ENCODE peak calls at places on chromosomes 11 and 22, in five cellular contexts. P is trophoblast cell, L is H9, N is H1, I is mesenchymal stem cell. Y is an unnamed sample.

GRCh38 chr11:86370171-86370570 is 4.5 kb upstream of the CCDC81 start:
- DNase-seq in I (no peak), L (no peak), P (no peak), N (no peak), Y (no peak)

GRCh38 chr11:35483131-35483800 is 42.1 kb downstream of the PAMR1 start:
- DNase-seq in L (no peak), I (no peak), N (no peak), P (no peak), Y (no peak)

GRCh38 chr22:50530857-50531545 is 1.2 kb upstream of the TYMP start:
- DNase-seq in I (peak), L (peak), N (peak), P (peak), Y (no peak)

GRCh38 chr22:44049369-44050231 is 25.5 kb downstream of the PARVB start:
- DNase-seq in N (no peak), P (no peak), I (no peak), L (no peak), Y (no peak)

GRCh38 chr22:40041738-40042137 is 47.0 kb downstream of the FAM83F start:
- DNase-seq in L (no peak), N (no peak), I (no peak), P (no peak), Y (no peak)

GRCh38 chr11:32137263-32137662 is 46.4 kb downstream of the RCN1 start:
- DNase-seq in I (peak), L (no peak), P (peak), N (no peak), Y (no peak)

GRCh38 chr11:119093666-119093950 is 8.0 kb downstream of the DPAGT1 start:
- DNase-seq in N (no peak), I (no peak), L (no peak), P (no peak), Y (no peak)

GRCh38 chr11:135033545-135033944 is 621.5 kb upstream of the B3GAT1 start:
- DNase-seq in P (no peak), N (peak), L (peak), I (no peak), Y (peak)

GRCh38 chr22:19431641-19432091 is at the start of gene HIRA:
- DNase-seq in P (peak), L (peak), N (peak), I (peak), Y (peak)

GRCh38 chr22:39348909-39349505 is 784 bp upstream of the SYNGR1 start:
- DNase-seq in I (no peak), P (no peak), L (no peak), N (no peak), Y (no peak)

DNA sequence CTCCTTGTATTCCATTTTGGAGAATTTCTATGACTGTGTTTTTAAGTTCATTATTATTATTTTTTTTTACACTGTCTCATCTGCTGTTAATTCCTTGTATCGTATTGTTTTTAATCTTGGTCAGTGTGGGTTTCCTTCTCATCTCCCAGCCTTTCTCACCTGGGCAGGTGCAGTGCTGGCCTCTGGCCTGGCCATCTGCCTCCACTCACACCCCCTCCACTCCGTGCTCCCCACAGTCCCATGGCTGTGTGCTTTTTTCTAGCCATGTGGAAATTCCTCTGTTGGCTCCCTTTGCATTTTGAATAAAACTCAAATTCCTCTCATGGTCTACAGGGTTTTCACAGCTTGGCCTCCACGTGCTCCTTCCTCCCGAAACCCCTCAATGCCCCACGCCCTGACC is 50.3 kb upstream of the LINC01488 start:
- DNase-seq in N (no peak), L (no peak), I (no peak), P (no peak), Y (no peak)
- H2AK5ac ChIP-seq in N (peak), L (no peak), I (no peak), P (no peak), Y (peak)

DNA sequence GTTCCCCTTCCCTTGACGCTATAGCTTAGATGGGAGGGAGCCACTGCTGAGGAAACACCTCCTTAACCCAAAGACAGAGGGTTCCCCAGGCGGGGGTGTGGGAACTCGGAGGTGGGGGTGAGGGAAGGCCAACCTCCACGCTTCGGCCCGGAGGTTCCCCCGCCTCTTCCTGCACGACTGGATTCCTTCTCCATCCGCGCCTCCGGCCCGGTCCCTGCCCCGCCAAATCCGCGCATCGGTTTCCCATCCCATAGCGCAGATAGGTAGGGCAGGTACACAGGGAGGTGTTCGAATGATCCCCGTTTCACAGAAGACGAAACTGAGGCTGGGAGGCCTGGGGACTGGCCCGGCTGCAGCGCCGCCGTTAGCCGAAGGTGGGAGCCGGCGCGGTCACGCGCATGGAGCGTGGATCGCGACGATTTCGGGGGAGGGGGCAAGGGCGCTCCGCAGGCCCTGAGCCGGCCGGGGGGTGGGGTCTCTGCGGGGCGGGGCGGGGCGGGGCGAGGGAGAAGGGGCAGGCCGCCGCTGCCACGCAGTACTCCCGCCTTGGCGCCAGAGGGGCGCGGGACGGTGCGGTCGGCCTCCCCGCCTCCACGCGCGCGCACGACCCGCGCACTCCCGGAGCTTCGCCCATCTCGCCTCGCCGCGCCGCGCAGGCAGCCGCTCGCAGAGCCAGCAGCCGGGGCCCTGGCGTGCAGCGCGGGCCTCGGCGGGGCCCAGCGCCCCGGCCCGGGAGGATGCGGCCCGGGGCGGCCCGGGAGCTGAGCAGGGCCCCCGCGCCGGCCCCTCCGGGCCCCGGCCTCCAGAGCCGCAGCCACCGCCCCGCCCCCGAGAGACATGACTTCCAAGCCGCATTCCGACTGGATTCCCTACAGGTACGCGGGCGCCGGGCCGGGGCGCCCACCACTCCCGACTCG is at the start of gene TUB:
- DNase-seq in N (peak), P (peak), I (peak), L (peak), Y (no peak)
- H2BK12ac ChIP-seq in N (peak), P (no peak), I (no peak), L (no peak), Y (peak)

DNA sequence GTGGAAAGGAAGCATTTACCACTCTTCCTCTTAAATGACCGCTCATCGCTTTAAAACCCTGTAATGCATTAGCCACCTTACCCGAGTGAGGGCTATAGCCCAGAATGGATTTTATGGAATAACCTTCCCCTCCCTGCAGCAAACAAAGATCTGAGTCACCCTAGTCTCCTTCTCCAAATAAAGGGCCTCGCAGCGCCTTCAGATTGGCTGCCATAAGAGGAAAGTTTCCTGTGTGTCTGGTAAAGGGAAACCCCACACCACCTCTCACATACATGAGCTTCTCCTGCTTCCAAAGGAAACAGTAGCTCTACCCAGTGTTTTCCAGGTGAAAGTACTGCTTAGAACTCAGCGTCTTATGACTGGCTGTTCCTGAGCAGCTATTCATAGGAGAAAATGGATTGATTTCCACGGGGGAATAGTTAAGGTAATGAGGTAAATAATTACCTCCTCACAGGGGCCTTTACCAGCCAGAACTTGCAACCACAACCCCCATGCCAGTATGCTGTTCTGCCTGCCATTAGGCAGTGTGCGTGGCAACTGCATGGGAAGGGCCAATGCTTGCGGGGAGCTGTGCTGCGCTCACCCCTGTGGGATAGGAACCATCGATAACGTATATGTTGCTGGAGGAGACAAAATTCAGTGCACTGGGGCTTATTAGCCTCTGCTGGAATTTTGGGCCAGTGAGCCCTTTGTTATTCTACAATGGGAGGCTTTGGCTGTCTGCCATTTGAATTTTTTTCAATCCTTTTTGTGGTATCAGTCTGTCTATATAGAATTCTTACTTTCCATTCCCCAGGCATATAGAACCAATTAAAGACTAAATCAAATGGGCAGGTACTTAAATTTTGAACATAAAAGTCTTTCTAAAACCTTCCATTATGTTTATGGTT is 47.5 kb downstream of the PPP2R1B start:
- DNase-seq in P (no peak), I (peak), L (no peak), N (no peak), Y (no peak)
- H2AK5ac ChIP-seq in P (no peak), I (peak), L (no peak), N (no peak), Y (no peak)

DNA sequence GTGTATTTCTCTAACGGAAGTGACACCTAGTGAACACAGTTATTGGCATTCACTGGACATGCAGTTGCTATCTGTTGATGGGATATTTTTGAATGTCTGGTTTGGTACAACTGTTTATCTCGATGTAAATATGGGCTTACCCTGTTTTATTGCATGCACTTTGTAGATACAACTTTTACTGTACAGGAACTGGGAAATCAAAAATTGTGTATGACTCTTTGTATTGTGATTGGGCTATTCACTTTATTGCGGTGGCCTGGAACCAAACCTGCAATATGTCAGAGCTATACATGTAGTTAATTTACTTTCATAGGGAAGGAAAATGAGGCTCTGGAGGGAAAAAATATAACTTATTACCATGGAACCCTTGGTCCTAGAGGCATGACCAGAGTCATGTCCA is 380.7 kb upstream of the KIRREL3 start:
- DNase-seq in P (no peak), L (no peak), I (no peak), N (no peak), Y (no peak)
- H2BK12ac ChIP-seq in P (no peak), L (no peak), I (no peak), N (no peak), Y (no peak)